ENCODE peak calls at places on chromosomes 6 and 20, in nine cellular contexts. One of them, this sample, is unnamed.

GRCh38 chr6:434051-434705 is 42.6 kb downstream of the IRF4 start:
- DNase-seq in PC-3: no peak
- DNase-seq in Karpas-422: no peak
- DNase-seq in GM23248: no peak
- DNase-seq in SK-N-SH: no peak
- DNase-seq in PC-9: no peak
- DNase-seq in GM23338: no peak
- DNase-seq in HCT116: no peak
- DNase-seq in OCI-LY7: no peak
- DNase-seq in this sample: no peak

GRCh38 chr6:111798281-111798725 is 74.9 kb downstream of the FYN start:
- DNase-seq in PC-3: peak; percentile 83
- DNase-seq in Karpas-422: no peak
- DNase-seq in GM23248: peak; percentile 60
- DNase-seq in SK-N-SH: no peak
- DNase-seq in PC-9: peak; percentile 70
- DNase-seq in GM23338: no peak
- DNase-seq in HCT116: no peak
- DNase-seq in OCI-LY7: no peak
- DNase-seq in this sample: no peak

GRCh38 chr20:52540489-52540888 is 348.9 kb upstream of the ZFP64 start:
- DNase-seq in PC-3: no peak
- DNase-seq in Karpas-422: no peak
- DNase-seq in GM23248: no peak
- DNase-seq in SK-N-SH: no peak
- DNase-seq in PC-9: no peak
- DNase-seq in GM23338: no peak
- DNase-seq in HCT116: no peak
- DNase-seq in OCI-LY7: no peak
- DNase-seq in this sample: peak; percentile 38

GRCh38 chr6:157774153-157775135 is 48.6 kb upstream of the SNX9 start:
- DNase-seq in PC-3: peak; percentile 13
- DNase-seq in Karpas-422: no peak
- DNase-seq in GM23248: no peak
- DNase-seq in SK-N-SH: peak; percentile 50
- DNase-seq in PC-9: no peak
- DNase-seq in GM23338: no peak
- DNase-seq in HCT116: no peak
- DNase-seq in OCI-LY7: no peak
- DNase-seq in this sample: peak; percentile 82

GRCh38 chr6:38391909-38392614 is 247.7 kb downstream of the BTBD9 start:
- DNase-seq in PC-3: no peak
- DNase-seq in Karpas-422: no peak
- DNase-seq in GM23248: peak; percentile 17
- DNase-seq in SK-N-SH: no peak
- DNase-seq in PC-9: no peak
- DNase-seq in GM23338: no peak
- DNase-seq in HCT116: no peak
- DNase-seq in OCI-LY7: no peak
- DNase-seq in this sample: peak; percentile 8

GRCh38 chr6:33761922-33762629 is 15.4 kb upstream of the IP6K3 start:
- DNase-seq in PC-3: peak; percentile 59
- DNase-seq in Karpas-422: peak; percentile 84
- DNase-seq in GM23248: peak; percentile 56
- DNase-seq in SK-N-SH: peak; percentile 71
- DNase-seq in PC-9: peak; percentile 77
- DNase-seq in GM23338: peak; percentile 67
- DNase-seq in HCT116: no peak
- DNase-seq in OCI-LY7: peak; percentile 52
- DNase-seq in this sample: peak; percentile 78

GRCh38 chr6:165049362-165049761 is 260.0 kb downstream of the C6orf118 start:
- DNase-seq in PC-3: peak; percentile 60
- DNase-seq in Karpas-422: peak; percentile 92
- DNase-seq in GM23248: peak; percentile 70
- DNase-seq in SK-N-SH: peak; percentile 37
- DNase-seq in PC-9: peak; percentile 3
- DNase-seq in GM23338: peak; percentile 89
- DNase-seq in HCT116: peak; percentile 21
- DNase-seq in OCI-LY7: peak; percentile 40
- DNase-seq in this sample: peak; percentile 48

GRCh38 chr20:50345712-50346371 is 155.2 kb downstream of the CEBPB start:
- DNase-seq in PC-3: no peak
- DNase-seq in Karpas-422: no peak
- DNase-seq in GM23248: no peak
- DNase-seq in SK-N-SH: no peak
- DNase-seq in PC-9: no peak
- DNase-seq in GM23338: no peak
- DNase-seq in HCT116: no peak
- DNase-seq in OCI-LY7: no peak
- DNase-seq in this sample: no peak

GRCh38 chr6:143575440-143575839 is 63.9 kb upstream of the FUCA2 start:
- DNase-seq in PC-3: peak; percentile 76
- DNase-seq in Karpas-422: peak; percentile 85
- DNase-seq in GM23248: peak; percentile 83
- DNase-seq in SK-N-SH: peak; percentile 79
- DNase-seq in PC-9: peak; percentile 48
- DNase-seq in GM23338: peak; percentile 81
- DNase-seq in HCT116: peak; percentile 73
- DNase-seq in OCI-LY7: peak; percentile 69
- DNase-seq in this sample: peak; percentile 84

GRCh38 chr6:118387921-118388701 is 160.0 kb upstream of the PLN start:
- DNase-seq in PC-3: peak; percentile 90
- DNase-seq in Karpas-422: no peak
- DNase-seq in GM23248: peak; percentile 86
- DNase-seq in SK-N-SH: no peak
- DNase-seq in PC-9: no peak
- DNase-seq in GM23338: no peak
- DNase-seq in HCT116: peak; percentile 3
- DNase-seq in OCI-LY7: no peak
- DNase-seq in this sample: no peak
- H3K4me2 ChIP-seq in PC-3: peak overlapping the region; percentile 72
- H3K4me2 ChIP-seq in Karpas-422: no peak overlapping the region
- H3K4me2 ChIP-seq in GM23248: peak overlapping the region; percentile 62
- H3K4me2 ChIP-seq in SK-N-SH: peak overlapping the region; percentile 56
- H3K4me2 ChIP-seq in PC-9: peak overlapping the region; percentile 24
- H3K4me2 ChIP-seq in GM23338: no peak overlapping the region
- H3K4me2 ChIP-seq in HCT116: no peak overlapping the region
- H3K4me2 ChIP-seq in OCI-LY7: no peak overlapping the region
- H3K4me2 ChIP-seq in this sample: no peak overlapping the region

DNA sequence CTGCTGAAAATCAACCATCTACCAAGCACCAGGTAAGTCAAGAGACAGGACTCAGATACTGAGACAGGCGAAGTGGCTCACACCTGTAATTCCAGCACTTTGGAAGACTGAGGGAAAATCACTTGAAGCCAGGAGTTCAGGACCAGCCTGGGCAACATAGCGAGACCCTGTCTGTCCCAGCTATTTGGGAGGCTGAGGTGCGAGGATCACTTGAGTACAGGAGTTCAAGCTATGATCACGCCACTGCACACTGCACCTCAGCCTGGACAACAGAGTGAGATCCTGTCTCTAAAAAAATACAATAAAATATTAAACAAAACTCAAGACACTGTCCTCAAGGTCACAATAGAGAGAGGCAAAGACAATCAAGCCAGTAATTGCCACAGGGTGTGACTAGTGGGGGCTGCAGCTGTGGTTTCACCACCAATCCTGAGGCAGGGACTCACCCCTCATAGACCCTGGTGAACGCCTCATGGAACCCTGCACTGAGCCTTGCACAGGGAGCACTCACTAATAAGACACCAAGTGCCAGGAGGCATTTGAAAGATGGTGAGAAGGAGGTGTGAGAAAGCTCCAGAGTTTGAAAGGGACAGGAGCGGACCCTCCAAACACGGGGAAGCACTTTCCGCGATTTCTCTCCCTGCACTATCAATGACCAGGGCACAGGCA is 1.7 kb downstream of the SNHG17 start:
- DNase-seq in PC-3: no peak
- DNase-seq in Karpas-422: no peak
- DNase-seq in GM23248: no peak
- DNase-seq in SK-N-SH: no peak
- DNase-seq in PC-9: no peak
- DNase-seq in GM23338: no peak
- DNase-seq in HCT116: no peak
- DNase-seq in OCI-LY7: no peak
- DNase-seq in this sample: no peak
- H3K9me2 ChIP-seq in PC-3: no peaks in the 10 kb centered on the region
- H3K9me2 ChIP-seq in Karpas-422: no peaks in the 10 kb centered on the region
- H3K9me2 ChIP-seq in GM23248: no peaks in the 10 kb centered on the region
- H3K9me2 ChIP-seq in SK-N-SH: no peaks in the 10 kb centered on the region
- H3K9me2 ChIP-seq in PC-9: no peaks in the 10 kb centered on the region
- H3K9me2 ChIP-seq in GM23338: no peaks in the 10 kb centered on the region
- H3K9me2 ChIP-seq in HCT116: no peaks in the 10 kb centered on the region
- H3K9me2 ChIP-seq in OCI-LY7: no peaks in the 10 kb centered on the region
- H3K9me2 ChIP-seq in this sample: no peaks in the 10 kb centered on the region

GRCh38 chr6:15264412-15264811 is 18.5 kb downstream of the JARID2 start:
- DNase-seq in PC-3: no peak
- DNase-seq in Karpas-422: no peak
- DNase-seq in GM23248: no peak
- DNase-seq in SK-N-SH: no peak
- DNase-seq in PC-9: no peak
- DNase-seq in GM23338: no peak
- DNase-seq in HCT116: no peak
- DNase-seq in OCI-LY7: no peak
- DNase-seq in this sample: no peak

GRCh38 chr6:15265787-15266186 is 19.9 kb downstream of the JARID2 start:
- DNase-seq in PC-3: no peak
- DNase-seq in Karpas-422: no peak
- DNase-seq in GM23248: peak; percentile 82
- DNase-seq in SK-N-SH: no peak
- DNase-seq in PC-9: no peak
- DNase-seq in GM23338: no peak
- DNase-seq in HCT116: no peak
- DNase-seq in OCI-LY7: no peak
- DNase-seq in this sample: no peak

GRCh38 chr6:15266423-15266996 is 20.6 kb downstream of the JARID2 start:
- DNase-seq in PC-3: no peak
- DNase-seq in Karpas-422: no peak
- DNase-seq in GM23248: no peak
- DNase-seq in SK-N-SH: no peak
- DNase-seq in PC-9: no peak
- DNase-seq in GM23338: peak; percentile 64
- DNase-seq in HCT116: no peak
- DNase-seq in OCI-LY7: peak; percentile 77
- DNase-seq in this sample: no peak

GRCh38 chr6:15263780-15264374 is 18.0 kb downstream of the JARID2 start:
- DNase-seq in PC-3: no peak
- DNase-seq in Karpas-422: no peak
- DNase-seq in GM23248: no peak
- DNase-seq in SK-N-SH: no peak
- DNase-seq in PC-9: no peak
- DNase-seq in GM23338: no peak
- DNase-seq in HCT116: no peak
- DNase-seq in OCI-LY7: no peak
- DNase-seq in this sample: no peak

GRCh38 chr6:15264902-15265761 is 19.3 kb downstream of the JARID2 start:
- DNase-seq in PC-3: no peak
- DNase-seq in Karpas-422: no peak
- DNase-seq in GM23248: peak; percentile 74
- DNase-seq in SK-N-SH: no peak
- DNase-seq in PC-9: no peak
- DNase-seq in GM23338: peak; percentile 68
- DNase-seq in HCT116: no peak
- DNase-seq in OCI-LY7: peak; percentile 51
- DNase-seq in this sample: no peak
- H3K4me1 ChIP-seq in PC-3: peaks cover 6% of the 10 kb centered on the region
- H3K4me1 ChIP-seq in Karpas-422: peaks cover 3% of the 10 kb centered on the region
- H3K4me1 ChIP-seq in GM23248: peaks cover 67% of the 10 kb centered on the region
- H3K4me1 ChIP-seq in SK-N-SH: peaks cover 53% of the 10 kb centered on the region
- H3K4me1 ChIP-seq in PC-9: peaks cover 13% of the 10 kb centered on the region
- H3K4me1 ChIP-seq in GM23338: peaks cover 97% of the 10 kb centered on the region
- H3K4me1 ChIP-seq in HCT116: peaks cover 9% of the 10 kb centered on the region
- H3K4me1 ChIP-seq in OCI-LY7: peaks cover 76% of the 10 kb centered on the region
- H3K4me1 ChIP-seq in this sample: peaks cover 65% of the 10 kb centered on the region

GRCh38 chr20:856361-856775 is 22.9 kb downstream of the FAM110A start:
- DNase-seq in PC-3: peak; percentile 99
- DNase-seq in Karpas-422: no peak
- DNase-seq in GM23248: peak; percentile 93
- DNase-seq in SK-N-SH: no peak
- DNase-seq in PC-9: peak; percentile 99
- DNase-seq in GM23338: no peak
- DNase-seq in HCT116: peak; percentile 92
- DNase-seq in OCI-LY7: no peak
- DNase-seq in this sample: no peak

GRCh38 chr20:854601-855000 is 21.1 kb downstream of the FAM110A start:
- DNase-seq in PC-3: no peak
- DNase-seq in Karpas-422: no peak
- DNase-seq in GM23248: no peak
- DNase-seq in SK-N-SH: no peak
- DNase-seq in PC-9: no peak
- DNase-seq in GM23338: no peak
- DNase-seq in HCT116: no peak
- DNase-seq in OCI-LY7: no peak
- DNase-seq in this sample: no peak

GRCh38 chr20:853406-853996 is 20.0 kb downstream of the FAM110A start:
- DNase-seq in PC-3: no peak
- DNase-seq in Karpas-422: no peak
- DNase-seq in GM23248: no peak
- DNase-seq in SK-N-SH: no peak
- DNase-seq in PC-9: no peak
- DNase-seq in GM23338: no peak
- DNase-seq in HCT116: no peak
- DNase-seq in OCI-LY7: no peak
- DNase-seq in this sample: no peak

GRCh38 chr20:858011-858410 is 24.5 kb downstream of the FAM110A start:
- DNase-seq in PC-3: no peak
- DNase-seq in Karpas-422: no peak
- DNase-seq in GM23248: no peak
- DNase-seq in SK-N-SH: no peak
- DNase-seq in PC-9: no peak
- DNase-seq in GM23338: no peak
- DNase-seq in HCT116: no peak
- DNase-seq in OCI-LY7: no peak
- DNase-seq in this sample: no peak

GRCh38 chr20:855466-856360 is 22.2 kb downstream of the FAM110A start:
- DNase-seq in PC-3: peak; percentile 11
- DNase-seq in Karpas-422: no peak
- DNase-seq in GM23248: peak; percentile 10
- DNase-seq in SK-N-SH: no peak
- DNase-seq in PC-9: no peak
- DNase-seq in GM23338: no peak
- DNase-seq in HCT116: no peak
- DNase-seq in OCI-LY7: no peak
- DNase-seq in this sample: no peak
- H3K4me2 ChIP-seq in PC-3: peak overlapping the region; percentile 81
- H3K4me2 ChIP-seq in Karpas-422: no peak overlapping the region
- H3K4me2 ChIP-seq in GM23248: peak overlapping the region; percentile 77
- H3K4me2 ChIP-seq in SK-N-SH: peak overlapping the region; percentile 53
- H3K4me2 ChIP-seq in PC-9: peak overlapping the region; percentile 78
- H3K4me2 ChIP-seq in GM23338: no peak overlapping the region
- H3K4me2 ChIP-seq in HCT116: peak overlapping the region; percentile 70
- H3K4me2 ChIP-seq in OCI-LY7: no peak overlapping the region
- H3K4me2 ChIP-seq in this sample: no peak overlapping the region